ENCODE peak calls at places on chromosomes 13 and 19, in four cellular contexts. One of them, this sample, is unnamed.

GRCh38 chr13:76820759-76821158 is 65.4 kb downstream of the KCTD12 start:
- DNase-seq in HCT116: no peak
- DNase-seq in fibroblast of pulmonary artery: peak
- DNase-seq in PC-3: no peak
- DNase-seq in this sample: no peak

GRCh38 chr13:110017379-110017778 is 231.0 kb upstream of the IRS2 start:
- DNase-seq in HCT116: peak
- DNase-seq in fibroblast of pulmonary artery: peak
- DNase-seq in PC-3: peak
- DNase-seq in this sample: peak

GRCh38 chr13:51270606-51271005 is 48.4 kb downstream of the FAM124A start:
- DNase-seq in HCT116: no peak
- DNase-seq in fibroblast of pulmonary artery: no peak
- DNase-seq in PC-3: no peak
- DNase-seq in this sample: no peak

GRCh38 chr13:77776704-77777103 is 79.2 kb downstream of the SLAIN1 start:
- DNase-seq in HCT116: no peak
- DNase-seq in fibroblast of pulmonary artery: no peak
- DNase-seq in PC-3: no peak
- DNase-seq in this sample: no peak

GRCh38 chr13:43095771-43096719 is 72.7 kb downstream of the DNAJC15 start:
- DNase-seq in HCT116: no peak
- DNase-seq in fibroblast of pulmonary artery: peak
- DNase-seq in PC-3: no peak
- DNase-seq in this sample: no peak

GRCh38 chr19:2160384-2160783 is 3.3 kb upstream of the DOT1L start:
- DNase-seq in HCT116: no peak
- DNase-seq in fibroblast of pulmonary artery: no peak
- DNase-seq in PC-3: no peak
- DNase-seq in this sample: no peak

GRCh38 chr19:18461471-18461870 is 23.5 kb upstream of the ISYNA1 start:
- DNase-seq in HCT116: no peak
- DNase-seq in fibroblast of pulmonary artery: no peak
- DNase-seq in PC-3: no peak
- DNase-seq in this sample: no peak

GRCh38 chr19:4523306-4524110 is 5.2 kb upstream of the PLIN4 start:
- DNase-seq in HCT116: peak
- DNase-seq in fibroblast of pulmonary artery: peak
- DNase-seq in PC-3: peak
- DNase-seq in this sample: no peak

GRCh38 chr19:35908977-35909683 is 1.0 kb upstream of the TYROBP start:
- DNase-seq in HCT116: no peak
- DNase-seq in fibroblast of pulmonary artery: no peak
- DNase-seq in PC-3: no peak
- DNase-seq in this sample: no peak

GRCh38 chr19:8731428-8732169 is 10.2 kb downstream of the OR2Z1 start:
- DNase-seq in HCT116: no peak
- DNase-seq in fibroblast of pulmonary artery: no peak
- DNase-seq in PC-3: peak
- DNase-seq in this sample: no peak

GRCh38 chr13:51581148-51581820 is 3.0 kb upstream of the WDFY2 start:
- DNase-seq in HCT116: no peak
- DNase-seq in fibroblast of pulmonary artery: no peak
- DNase-seq in PC-3: no peak
- DNase-seq in this sample: no peak

GRCh38 chr19:18415177-18415867 is 3.9 kb upstream of the SSBP4 start:
- DNase-seq in HCT116: no peak
- DNase-seq in fibroblast of pulmonary artery: peak
- DNase-seq in PC-3: no peak
- DNase-seq in this sample: peak

GRCh38 chr13:21767032-21767431 is 96.2 kb downstream of the FGF9 start:
- DNase-seq in HCT116: no peak
- DNase-seq in fibroblast of pulmonary artery: no peak
- DNase-seq in PC-3: no peak
- DNase-seq in this sample: no peak

GRCh38 chr19:1230585-1231489 is 7.0 kb downstream of the CBARP start:
- DNase-seq in HCT116: no peak
- DNase-seq in fibroblast of pulmonary artery: no peak
- DNase-seq in PC-3: no peak
- DNase-seq in this sample: no peak

GRCh38 chr19:33497778-33498175 is 23.8 kb downstream of the PEPD start:
- DNase-seq in HCT116: no peak
- DNase-seq in fibroblast of pulmonary artery: no peak
- DNase-seq in PC-3: no peak
- DNase-seq in this sample: no peak

GRCh38 chr13:99465454-99465853 is 35.8 kb upstream of the TM9SF2 start:
- DNase-seq in HCT116: no peak
- DNase-seq in fibroblast of pulmonary artery: no peak
- DNase-seq in PC-3: no peak
- DNase-seq in this sample: no peak

GRCh38 chr13:78137404-78138142 is 218.9 kb upstream of the EDNRB start:
- DNase-seq in HCT116: peak
- DNase-seq in fibroblast of pulmonary artery: peak
- DNase-seq in PC-3: peak
- DNase-seq in this sample: peak

GRCh38 chr19:49637865-49638350 is 2.0 kb downstream of the RRAS start:
- DNase-seq in HCT116: no peak
- DNase-seq in fibroblast of pulmonary artery: peak
- DNase-seq in PC-3: peak
- DNase-seq in this sample: peak

GRCh38 chr13:100860866-100861265 is 186.3 kb upstream of the TMTC4 start:
- DNase-seq in HCT116: no peak
- DNase-seq in fibroblast of pulmonary artery: no peak
- DNase-seq in PC-3: no peak
- DNase-seq in this sample: no peak

GRCh38 chr19:4088975-4089374 is 22.3 kb upstream of the ZBTB7A start:
- DNase-seq in HCT116: no peak
- DNase-seq in fibroblast of pulmonary artery: no peak
- DNase-seq in PC-3: no peak
- DNase-seq in this sample: no peak

GRCh38 chr13:50513528-50513863 is 330.0 kb downstream of the DLEU7 start:
- DNase-seq in HCT116: no peak
- DNase-seq in fibroblast of pulmonary artery: no peak
- DNase-seq in PC-3: no peak
- DNase-seq in this sample: no peak

GRCh38 chr13:30421093-30422055 is 919 bp upstream of the UBE2L5 start:
- DNase-seq in HCT116: no peak
- DNase-seq in fibroblast of pulmonary artery: peak
- DNase-seq in PC-3: peak
- DNase-seq in this sample: no peak

GRCh38 chr19:8611391-8611883 is 922 bp upstream of the ADAMTS10 start:
- DNase-seq in HCT116: no peak
- DNase-seq in fibroblast of pulmonary artery: no peak
- DNase-seq in PC-3: no peak
- DNase-seq in this sample: no peak

GRCh38 chr19:4130635-4131438 is 6.9 kb upstream of the MAP2K2 start:
- DNase-seq in HCT116: peak
- DNase-seq in fibroblast of pulmonary artery: peak
- DNase-seq in PC-3: peak
- DNase-seq in this sample: peak

GRCh38 chr19:47232422-47233211 is 1.6 kb upstream of the BBC3 start:
- DNase-seq in HCT116: no peak
- DNase-seq in fibroblast of pulmonary artery: peak
- DNase-seq in PC-3: peak
- DNase-seq in this sample: peak

DNA sequence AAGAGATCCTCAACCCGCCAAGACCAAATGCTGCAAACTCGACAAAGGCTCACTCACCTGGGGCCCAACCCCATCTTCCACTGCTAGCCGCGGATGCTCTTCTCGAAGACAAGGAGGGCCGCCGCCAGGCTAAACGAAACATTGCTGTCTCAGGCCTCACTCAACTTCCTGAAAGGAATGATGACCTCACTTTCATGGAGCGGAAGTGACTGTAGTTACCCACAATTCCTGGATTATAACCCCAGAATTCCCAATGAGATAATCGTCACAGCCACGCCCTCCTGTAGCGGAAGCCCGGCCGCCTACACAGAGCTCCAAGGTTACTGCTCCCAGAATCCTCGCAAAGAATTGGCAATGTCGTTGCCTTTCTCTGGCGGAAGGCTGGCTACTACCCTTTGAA is 10.5 kb upstream of the ZNF112 start:
- DNase-seq in HCT116: no peak
- DNase-seq in fibroblast of pulmonary artery: peak
- DNase-seq in PC-3: no peak
- DNase-seq in this sample: no peak
- TF ChIP-seq CTCF in HCT116: no peak
- TF ChIP-seq CTCF in fibroblast of pulmonary artery: no peak
- TF ChIP-seq CTCF in PC-3: no peak
- TF ChIP-seq CTCF in this sample: no peak

GRCh38 chr19:31166206-31166605 is 183.0 kb downstream of the TSHZ3 start:
- DNase-seq in HCT116: no peak
- DNase-seq in fibroblast of pulmonary artery: no peak
- DNase-seq in PC-3: no peak
- DNase-seq in this sample: no peak
- H3K4me3 ChIP-seq in HCT116: no peak
- H3K4me3 ChIP-seq in fibroblast of pulmonary artery: no peak
- H3K4me3 ChIP-seq in PC-3: no peak
- H3K4me3 ChIP-seq in this sample: no peak

DNA sequence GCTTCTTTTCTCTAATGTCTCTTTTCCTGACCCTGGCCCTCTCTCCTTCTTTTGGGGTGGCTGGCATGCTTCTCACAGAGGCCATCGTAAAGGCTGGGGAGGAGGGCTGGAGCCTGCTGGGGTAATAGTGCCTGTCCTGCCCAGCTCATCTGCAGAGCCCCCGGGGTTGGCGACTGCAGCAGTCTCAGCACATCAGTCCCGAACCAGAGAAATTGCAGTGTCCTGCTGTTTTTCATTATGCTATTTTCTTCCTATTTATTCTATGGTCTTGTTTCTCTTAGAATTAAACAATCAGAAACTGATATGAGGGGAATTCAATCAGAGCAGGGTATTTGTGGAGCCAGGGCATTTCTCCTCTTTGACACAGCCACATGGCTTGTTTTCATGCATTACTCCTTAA is 166.4 kb downstream of the SHISA2 start:
- DNase-seq in HCT116: no peak
- DNase-seq in fibroblast of pulmonary artery: no peak
- DNase-seq in PC-3: no peak
- DNase-seq in this sample: no peak
- TF ChIP-seq CTCF in HCT116: no peak
- TF ChIP-seq CTCF in fibroblast of pulmonary artery: no peak
- TF ChIP-seq CTCF in PC-3: no peak
- TF ChIP-seq CTCF in this sample: no peak

DNA sequence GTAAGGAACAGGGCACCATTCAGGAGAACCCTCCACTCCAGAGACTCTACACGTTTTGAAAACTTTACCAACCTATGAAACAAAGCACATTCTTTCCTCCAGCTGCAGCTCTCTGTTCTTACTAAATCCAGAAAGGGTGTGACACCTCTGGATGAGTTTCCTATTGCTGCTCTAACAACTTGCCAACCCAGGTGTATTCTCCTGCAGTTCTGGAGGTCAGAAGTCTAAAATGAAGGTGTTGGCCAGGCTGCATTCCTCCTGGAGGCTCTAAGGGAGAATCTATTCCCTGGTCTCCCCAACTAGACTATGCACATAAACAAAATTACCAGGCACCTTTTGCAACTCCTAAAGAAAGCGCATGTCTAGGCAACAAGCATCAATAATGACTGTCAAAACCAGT is 128.8 kb downstream of the NUFIP1 start:
- DNase-seq in HCT116: no peak
- DNase-seq in fibroblast of pulmonary artery: no peak
- DNase-seq in PC-3: no peak
- DNase-seq in this sample: no peak
- H3K4me3 ChIP-seq in HCT116: no peak
- H3K4me3 ChIP-seq in fibroblast of pulmonary artery: no peak
- H3K4me3 ChIP-seq in PC-3: no peak
- H3K4me3 ChIP-seq in this sample: no peak

GRCh38 chr13:46731535-46731934 is 65.4 kb downstream of the ESD start:
- DNase-seq in HCT116: no peak
- DNase-seq in fibroblast of pulmonary artery: no peak
- DNase-seq in PC-3: no peak
- DNase-seq in this sample: no peak

GRCh38 chr13:46726347-46726746 is 70.6 kb downstream of the ESD start:
- DNase-seq in HCT116: no peak
- DNase-seq in fibroblast of pulmonary artery: no peak
- DNase-seq in PC-3: no peak
- DNase-seq in this sample: no peak

GRCh38 chr13:46728777-46729176 is 68.2 kb downstream of the ESD start:
- DNase-seq in HCT116: no peak
- DNase-seq in fibroblast of pulmonary artery: peak
- DNase-seq in PC-3: peak
- DNase-seq in this sample: no peak
- TF ChIP-seq CTCF in HCT116: no peak
- TF ChIP-seq CTCF in fibroblast of pulmonary artery: peak
- TF ChIP-seq CTCF in PC-3: peak
- TF ChIP-seq CTCF in this sample: peak

GRCh38 chr13:45255253-45255987 is 54.6 kb upstream of the KCTD4 start:
- DNase-seq in HCT116: no peak
- DNase-seq in fibroblast of pulmonary artery: no peak
- DNase-seq in PC-3: peak
- DNase-seq in this sample: no peak
- H3K4me3 ChIP-seq in HCT116: no peak
- H3K4me3 ChIP-seq in fibroblast of pulmonary artery: no peak
- H3K4me3 ChIP-seq in PC-3: no peak
- H3K4me3 ChIP-seq in this sample: no peak

GRCh38 chr19:41154060-41154459 is 39.0 kb upstream of the CYP2S1 start:
- DNase-seq in HCT116: no peak
- DNase-seq in fibroblast of pulmonary artery: no peak
- DNase-seq in PC-3: peak
- DNase-seq in this sample: no peak

GRCh38 chr19:41161903-41162302 is 31.1 kb upstream of the CYP2S1 start:
- DNase-seq in HCT116: peak
- DNase-seq in fibroblast of pulmonary artery: no peak
- DNase-seq in PC-3: peak
- DNase-seq in this sample: no peak

GRCh38 chr19:41159861-41160260 is 33.2 kb upstream of the CYP2S1 start:
- DNase-seq in HCT116: no peak
- DNase-seq in fibroblast of pulmonary artery: no peak
- DNase-seq in PC-3: no peak
- DNase-seq in this sample: no peak

GRCh38 chr19:41156207-41156606 is 36.8 kb upstream of the CYP2S1 start:
- DNase-seq in HCT116: no peak
- DNase-seq in fibroblast of pulmonary artery: no peak
- DNase-seq in PC-3: peak
- DNase-seq in this sample: no peak
- TF ChIP-seq CTCF in HCT116: peak
- TF ChIP-seq CTCF in fibroblast of pulmonary artery: peak
- TF ChIP-seq CTCF in PC-3: peak
- TF ChIP-seq CTCF in this sample: no peak

DNA sequence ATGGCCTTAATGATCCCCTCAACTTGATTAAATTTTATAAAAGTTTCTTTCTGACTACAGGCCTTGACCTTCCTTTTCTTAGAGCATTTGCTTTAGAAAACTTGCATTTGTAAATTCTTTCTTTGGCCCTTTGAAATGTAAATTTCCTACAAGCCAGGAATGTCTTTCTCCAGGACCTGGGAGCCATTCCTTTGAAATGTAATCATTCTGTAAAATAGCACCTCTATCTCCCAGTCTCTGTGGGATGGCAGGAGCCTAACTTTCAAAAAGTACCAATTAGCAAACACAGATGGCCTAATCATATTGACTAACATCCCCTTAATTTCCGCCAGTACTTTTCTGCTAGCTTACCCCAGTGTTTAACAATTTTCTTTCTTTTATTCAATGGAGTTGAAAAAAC is 1394.2 kb upstream of the ATXN8OS start:
- DNase-seq in HCT116: no peak
- DNase-seq in fibroblast of pulmonary artery: no peak
- DNase-seq in PC-3: no peak
- DNase-seq in this sample: no peak
- H3K4me3 ChIP-seq in HCT116: no peak
- H3K4me3 ChIP-seq in fibroblast of pulmonary artery: no peak
- H3K4me3 ChIP-seq in PC-3: no peak
- H3K4me3 ChIP-seq in this sample: no peak

This sample was measured in HFF-Myc.